ENCODE peak calls at places on chromosomes 1 and 21, in seven cellular contexts. D is psoas muscle; A is CD8-positive, alpha-beta memory T cell; V is fibroblast of lung; L is left ventricle myocardium inferior; W is dorsolateral prefrontal cortex; T is heart left ventricle. E is an unnamed sample.

GRCh38 chr1:41609166-41609883 is 124.8 kb upstream of the EDN2 start:
- DNase-seq in T (no peak), V (no peak), L (no peak), D (no peak), W (no peak), A (no peak), E (no peak)

GRCh38 chr1:53060580-53060979 is 1.4 kb upstream of the PODN start:
- DNase-seq in V (peak; percentile 37), W (no peak), L (no peak), A (no peak), D (no peak), T (no peak), E (no peak)

GRCh38 chr1:185317886-185318310 is 855 bp upstream of the IVNS1ABP start:
- DNase-seq in T (peak; percentile 33), W (no peak), D (peak; percentile 54), A (peak; percentile 74), L (no peak), V (no peak), E (peak; percentile 81)

GRCh38 chr21:15015622-15016471 is 49.0 kb downstream of the NRIP1 start:
- DNase-seq in T (no peak), W (no peak), A (no peak), D (no peak), L (no peak), V (peak; percentile 33), E (no peak)

GRCh38 chr1:167446946-167447345 is 71.4 kb downstream of the CD247 start:
- DNase-seq in L (no peak), A (no peak), T (no peak), V (no peak), W (no peak), D (no peak), E (no peak)

GRCh38 chr1:225853441-225853840 is 28.7 kb downstream of the TMEM63A start:
- DNase-seq in V (no peak), T (no peak), D (no peak), A (no peak), L (no peak), W (no peak), E (no peak)

GRCh38 chr1:181324797-181325616 is 158.3 kb upstream of the CACNA1E start:
- DNase-seq in D (no peak), L (no peak), A (no peak), W (no peak), V (no peak), T (no peak), E (peak; percentile 54)

GRCh38 chr1:5744911-5745431 is 247.3 kb downstream of the NPHP4 start:
- DNase-seq in D (peak; percentile 23), V (no peak), W (peak; percentile 88), T (no peak), A (no peak), L (no peak), E (peak; percentile 57)

GRCh38 chr21:37475186-37475868 is 108.8 kb downstream of the DYRK1A start:
- DNase-seq in A (no peak), D (no peak), W (no peak), V (no peak), T (no peak), L (no peak), E (no peak)

GRCh38 chr1:109732390-109732763 is 8.5 kb downstream of the GSTM3 start:
- DNase-seq in V (no peak), A (no peak), D (no peak), W (no peak), L (no peak), T (no peak), E (no peak)

GRCh38 chr1:204469304-204469703 is 25.3 kb downstream of the PIK3C2B start:
- DNase-seq in T (peak; percentile 66), W (no peak), V (no peak), A (no peak), D (no peak), L (peak; percentile 49), E (no peak)

GRCh38 chr1:234977891-234978396 is 150.7 kb downstream of the TOMM20 start:
- DNase-seq in A (no peak), L (no peak), T (no peak), V (no peak), W (no peak), D (no peak), E (no peak)

GRCh38 chr1:11735531-11735853 is 444 bp upstream of the AGTRAP start:
- DNase-seq in W (no peak), T (no peak), L (no peak), V (no peak), A (no peak), D (no peak), E (no peak)

GRCh38 chr1:232925421-232926202 is 24.8 kb upstream of the NTPCR start:
- DNase-seq in A (no peak), L (no peak), W (no peak), D (no peak), V (no peak), T (no peak), E (no peak)

GRCh38 chr1:167439301-167439988 is 78.9 kb downstream of the CD247 start:
- DNase-seq in D (peak; percentile 65), W (no peak), L (no peak), T (no peak), V (peak; percentile 44), A (peak; percentile 54), E (peak; percentile 81)

GRCh38 chr1:15168479-15168878 is 14.9 kb downstream of the TMEM51 start:
- DNase-seq in T (no peak), A (no peak), V (peak; percentile 65), L (no peak), D (no peak), W (no peak), E (no peak)

GRCh38 chr1:99850458-99850974 is 355 bp downstream of the AGL start:
- DNase-seq in D (no peak), T (no peak), V (no peak), W (no peak), L (no peak), A (no peak), E (no peak)

GRCh38 chr1:180786633-180787032 is 126.1 kb upstream of the KIAA1614 start:
- DNase-seq in D (no peak), V (no peak), A (no peak), W (no peak), L (no peak), T (no peak), E (peak; percentile 31)

DNA sequence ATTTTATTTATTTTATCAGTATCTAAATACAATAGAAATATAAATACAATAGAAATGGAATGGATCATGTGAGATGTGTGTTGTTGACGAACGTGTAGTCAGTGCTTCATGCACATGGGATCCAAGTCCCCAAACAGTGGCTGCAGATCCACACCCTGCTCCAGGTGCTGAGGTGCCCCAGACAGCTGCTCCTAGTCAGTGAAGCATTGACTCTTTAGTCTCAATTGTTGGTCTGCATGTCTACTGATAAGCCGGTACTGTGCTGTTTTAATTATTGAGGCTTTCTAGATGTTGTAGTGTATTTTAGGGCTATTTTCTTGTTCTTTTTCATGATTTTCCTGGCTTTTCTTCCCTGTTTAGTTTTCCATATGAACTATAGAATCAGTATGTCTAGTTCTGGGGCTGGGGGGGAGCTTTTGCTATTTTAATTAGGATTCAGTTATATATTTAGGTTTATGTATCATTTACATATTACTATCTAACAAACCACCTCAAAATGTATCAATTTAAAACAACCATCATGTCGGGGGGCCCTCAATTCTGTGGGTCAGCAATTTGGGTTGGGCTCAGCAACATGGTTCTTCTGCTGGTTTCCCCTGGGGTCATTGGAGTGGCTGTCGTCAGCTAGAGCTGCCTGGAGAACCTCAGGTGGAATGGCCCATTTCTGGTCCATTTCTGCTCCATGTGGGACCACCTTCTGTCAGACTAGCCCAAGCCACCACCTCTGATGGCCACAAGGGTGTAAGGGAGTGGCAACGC is 63.2 kb upstream of the TRAPPC10 start:
- DNase-seq in D (no peak), V (no peak), A (no peak), T (no peak), W (no peak), L (no peak), E (no peak)
- H3K27ac ChIP-seq in D (no peak overlapping the region), V (no peak overlapping the region), A (no peak overlapping the region), T (no peak overlapping the region), W (no peak overlapping the region), L (no peak overlapping the region), E (no peak overlapping the region)

DNA sequence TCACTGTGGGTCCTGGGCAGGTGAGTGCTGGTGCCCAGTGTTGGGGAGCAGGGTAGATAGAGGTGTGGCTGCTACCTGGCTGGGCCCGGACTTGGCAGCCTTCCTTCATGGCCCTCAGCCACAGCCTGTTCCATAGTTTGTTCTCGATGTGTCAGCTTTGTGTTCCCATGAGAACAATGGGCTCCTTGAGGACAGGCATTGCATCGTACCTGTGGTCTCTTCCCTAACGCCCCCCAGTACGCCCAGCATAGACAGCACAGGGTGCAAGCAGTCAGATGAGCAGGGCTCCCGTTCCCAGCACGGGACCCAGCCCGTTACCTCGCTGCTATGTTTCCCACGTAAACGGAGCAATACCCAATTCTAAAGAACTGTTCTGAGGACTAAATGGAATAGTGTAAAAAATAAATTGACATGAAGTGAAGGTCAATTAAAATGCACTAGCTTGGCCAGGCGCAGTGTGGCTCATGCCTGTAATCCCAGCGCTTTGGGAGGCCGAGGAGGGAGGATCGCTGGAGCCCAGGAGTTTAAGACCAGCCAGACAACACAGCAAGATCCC is 775 bp upstream of the SLX9 start:
- DNase-seq in T (no peak), A (no peak), V (no peak), D (peak; percentile 36), W (peak; percentile 34), L (no peak), E (no peak)
- H3K27ac ChIP-seq in T (peak overlapping the region; percentile 70), A (peak overlapping the region; percentile 70), V (peak overlapping the region; percentile 53), D (peak overlapping the region; percentile 78), W (no peak overlapping the region), L (peak overlapping the region; percentile 92), E (no peak overlapping the region)

GRCh38 chr1:51555866-51556619 is 37.0 kb upstream of the EPS15 start:
- DNase-seq in D (no peak), W (no peak), T (no peak), V (peak; percentile 19), L (no peak), A (no peak), E (no peak)

GRCh38 chr1:51551848-51552296 is 32.8 kb upstream of the EPS15 start:
- DNase-seq in V (no peak), A (no peak), T (no peak), D (no peak), W (no peak), L (no peak), E (no peak)

GRCh38 chr1:51552929-51553807 is 34.1 kb upstream of the EPS15 start:
- DNase-seq in D (no peak), T (no peak), V (no peak), L (no peak), A (no peak), W (no peak), E (no peak)

GRCh38 chr1:51551081-51551480 is 32.0 kb upstream of the EPS15 start:
- DNase-seq in W (no peak), A (no peak), V (no peak), D (no peak), L (no peak), T (no peak), E (no peak)

GRCh38 chr1:51553911-51554310 is 34.8 kb upstream of the EPS15 start:
- DNase-seq in L (no peak), V (no peak), T (no peak), W (no peak), A (no peak), D (no peak), E (no peak)
- H3K27ac ChIP-seq in L (no peak overlapping the region), V (no peak overlapping the region), T (no peak overlapping the region), W (no peak overlapping the region), A (no peak overlapping the region), D (no peak overlapping the region), E (no peak overlapping the region)

DNA sequence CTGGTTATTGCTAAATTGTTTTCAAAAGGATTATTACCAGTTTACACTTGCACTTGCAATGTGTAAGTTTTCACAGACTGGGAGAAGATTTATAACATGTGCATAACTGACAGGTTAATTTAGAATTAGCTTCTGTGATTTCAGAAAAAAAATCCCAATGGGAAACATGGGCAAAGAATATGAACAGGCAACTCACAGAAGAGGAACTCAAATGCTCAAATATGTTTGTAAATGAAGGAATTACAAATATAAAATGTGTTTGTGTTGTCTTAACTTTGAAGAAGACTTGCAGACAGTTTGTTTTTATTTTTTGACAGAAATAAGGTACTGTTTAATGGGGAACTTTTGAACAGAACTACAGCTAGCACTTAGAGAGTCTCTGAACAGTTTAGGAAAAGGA is 8.4 kb downstream of the TSEN15 start:
- DNase-seq in L (no peak), T (no peak), D (no peak), A (no peak), V (no peak), W (no peak), E (no peak)
- H3K27ac ChIP-seq in L (peak overlapping the region; percentile 16), T (no peak overlapping the region), D (no peak overlapping the region), A (no peak overlapping the region), V (no peak overlapping the region), W (no peak overlapping the region), E (no peak overlapping the region)

E was measured in mesendoderm.